ENCODE peak calls at places on chromosomes 16 and 17, in seven cellular contexts. One of them, this sample, is unnamed.

GRCh38 chr16:7345423-7345822 is 12.8 kb downstream of the RBFOX1 start:
- DNase-seq in putamen: no peak
- DNase-seq in natural killer cell: no peak
- DNase-seq in dorsolateral prefrontal cortex: no peak
- DNase-seq in stimulated activated CD4-positive, alpha-beta T cell treated with anti-CD3 and anti-CD28 coated beads, Interleukin-1b, Interleukin-23, amount 100 ng/mL, for 1 hour: no peak
- DNase-seq in NCI-H1436: no peak
- DNase-seq in left cardiac atrium: no peak
- DNase-seq in this sample: no peak

GRCh38 chr17:75641343-75641742 is 8.1 kb downstream of the SMIM5 start:
- DNase-seq in putamen: no peak
- DNase-seq in natural killer cell: no peak
- DNase-seq in dorsolateral prefrontal cortex: no peak
- DNase-seq in stimulated activated CD4-positive, alpha-beta T cell treated with anti-CD3 and anti-CD28 coated beads, Interleukin-1b, Interleukin-23, amount 100 ng/mL, for 1 hour: no peak
- DNase-seq in NCI-H1436: no peak
- DNase-seq in left cardiac atrium: no peak
- DNase-seq in this sample: no peak

GRCh38 chr16:55701442-55702319 is 45.9 kb downstream of the SLC6A2 start:
- DNase-seq in putamen: no peak
- DNase-seq in natural killer cell: no peak
- DNase-seq in dorsolateral prefrontal cortex: no peak
- DNase-seq in stimulated activated CD4-positive, alpha-beta T cell treated with anti-CD3 and anti-CD28 coated beads, Interleukin-1b, Interleukin-23, amount 100 ng/mL, for 1 hour: no peak
- DNase-seq in NCI-H1436: peak; percentile 29
- DNase-seq in left cardiac atrium: peak; percentile 61
- DNase-seq in this sample: no peak

GRCh38 chr16:3174618-3175148 is 13.3 kb upstream of the OR1F1 start:
- DNase-seq in putamen: no peak
- DNase-seq in natural killer cell: no peak
- DNase-seq in dorsolateral prefrontal cortex: peak; percentile 16
- DNase-seq in stimulated activated CD4-positive, alpha-beta T cell treated with anti-CD3 and anti-CD28 coated beads, Interleukin-1b, Interleukin-23, amount 100 ng/mL, for 1 hour: no peak
- DNase-seq in NCI-H1436: no peak
- DNase-seq in left cardiac atrium: no peak
- DNase-seq in this sample: no peak

GRCh38 chr17:17462048-17462824 is 14.6 kb upstream of the MED9 start:
- DNase-seq in putamen: no peak
- DNase-seq in natural killer cell: no peak
- DNase-seq in dorsolateral prefrontal cortex: no peak
- DNase-seq in stimulated activated CD4-positive, alpha-beta T cell treated with anti-CD3 and anti-CD28 coated beads, Interleukin-1b, Interleukin-23, amount 100 ng/mL, for 1 hour: no peak
- DNase-seq in NCI-H1436: no peak
- DNase-seq in left cardiac atrium: no peak
- DNase-seq in this sample: no peak

GRCh38 chr16:85687651-85688471 is 893 bp downstream of the GINS2 start:
- DNase-seq in putamen: no peak
- DNase-seq in natural killer cell: no peak
- DNase-seq in dorsolateral prefrontal cortex: no peak
- DNase-seq in stimulated activated CD4-positive, alpha-beta T cell treated with anti-CD3 and anti-CD28 coated beads, Interleukin-1b, Interleukin-23, amount 100 ng/mL, for 1 hour: no peak
- DNase-seq in NCI-H1436: no peak
- DNase-seq in left cardiac atrium: no peak
- DNase-seq in this sample: no peak

GRCh38 chr17:33086878-33087277 is 95.2 kb downstream of the SPACA3 start:
- DNase-seq in putamen: no peak
- DNase-seq in natural killer cell: no peak
- DNase-seq in dorsolateral prefrontal cortex: no peak
- DNase-seq in stimulated activated CD4-positive, alpha-beta T cell treated with anti-CD3 and anti-CD28 coated beads, Interleukin-1b, Interleukin-23, amount 100 ng/mL, for 1 hour: no peak
- DNase-seq in NCI-H1436: no peak
- DNase-seq in left cardiac atrium: no peak
- DNase-seq in this sample: no peak

GRCh38 chr16:1063728-1064127 is 8.8 kb upstream of the SSTR5 start:
- DNase-seq in putamen: no peak
- DNase-seq in natural killer cell: no peak
- DNase-seq in dorsolateral prefrontal cortex: no peak
- DNase-seq in stimulated activated CD4-positive, alpha-beta T cell treated with anti-CD3 and anti-CD28 coated beads, Interleukin-1b, Interleukin-23, amount 100 ng/mL, for 1 hour: no peak
- DNase-seq in NCI-H1436: no peak
- DNase-seq in left cardiac atrium: no peak
- DNase-seq in this sample: no peak

GRCh38 chr16:66359012-66359411 is 7.5 kb upstream of the CDH5 start:
- DNase-seq in putamen: no peak
- DNase-seq in natural killer cell: no peak
- DNase-seq in dorsolateral prefrontal cortex: no peak
- DNase-seq in stimulated activated CD4-positive, alpha-beta T cell treated with anti-CD3 and anti-CD28 coated beads, Interleukin-1b, Interleukin-23, amount 100 ng/mL, for 1 hour: no peak
- DNase-seq in NCI-H1436: no peak
- DNase-seq in left cardiac atrium: no peak
- DNase-seq in this sample: no peak

GRCh38 chr17:7982666-7983065 is 19.7 kb upstream of the GUCY2D start:
- DNase-seq in putamen: no peak
- DNase-seq in natural killer cell: no peak
- DNase-seq in dorsolateral prefrontal cortex: no peak
- DNase-seq in stimulated activated CD4-positive, alpha-beta T cell treated with anti-CD3 and anti-CD28 coated beads, Interleukin-1b, Interleukin-23, amount 100 ng/mL, for 1 hour: no peak
- DNase-seq in NCI-H1436: no peak
- DNase-seq in left cardiac atrium: no peak
- DNase-seq in this sample: no peak

GRCh38 chr17:49705254-49705653 is 2.5 kb downstream of the SLC35B1 start:
- DNase-seq in putamen: no peak
- DNase-seq in natural killer cell: no peak
- DNase-seq in dorsolateral prefrontal cortex: no peak
- DNase-seq in stimulated activated CD4-positive, alpha-beta T cell treated with anti-CD3 and anti-CD28 coated beads, Interleukin-1b, Interleukin-23, amount 100 ng/mL, for 1 hour: no peak
- DNase-seq in NCI-H1436: no peak
- DNase-seq in left cardiac atrium: no peak
- DNase-seq in this sample: no peak

GRCh38 chr17:73481672-73482071 is 162.6 kb downstream of the SDK2 start:
- DNase-seq in putamen: no peak
- DNase-seq in natural killer cell: no peak
- DNase-seq in dorsolateral prefrontal cortex: no peak
- DNase-seq in stimulated activated CD4-positive, alpha-beta T cell treated with anti-CD3 and anti-CD28 coated beads, Interleukin-1b, Interleukin-23, amount 100 ng/mL, for 1 hour: no peak
- DNase-seq in NCI-H1436: no peak
- DNase-seq in left cardiac atrium: no peak
- DNase-seq in this sample: no peak

GRCh38 chr16:22194707-22195444 is 11.2 kb upstream of the EEF2K start:
- DNase-seq in putamen: no peak
- DNase-seq in natural killer cell: no peak
- DNase-seq in dorsolateral prefrontal cortex: no peak
- DNase-seq in stimulated activated CD4-positive, alpha-beta T cell treated with anti-CD3 and anti-CD28 coated beads, Interleukin-1b, Interleukin-23, amount 100 ng/mL, for 1 hour: no peak
- DNase-seq in NCI-H1436: no peak
- DNase-seq in left cardiac atrium: no peak
- DNase-seq in this sample: no peak

GRCh38 chr16:57383276-57384247 is 11.3 kb downstream of the CX3CL1 start:
- DNase-seq in putamen: no peak
- DNase-seq in natural killer cell: no peak
- DNase-seq in dorsolateral prefrontal cortex: no peak
- DNase-seq in stimulated activated CD4-positive, alpha-beta T cell treated with anti-CD3 and anti-CD28 coated beads, Interleukin-1b, Interleukin-23, amount 100 ng/mL, for 1 hour: no peak
- DNase-seq in NCI-H1436: no peak
- DNase-seq in left cardiac atrium: no peak
- DNase-seq in this sample: no peak

GRCh38 chr16:54507091-54507490 is 220.5 kb upstream of the IRX3 start:
- DNase-seq in putamen: no peak
- DNase-seq in natural killer cell: no peak
- DNase-seq in dorsolateral prefrontal cortex: no peak
- DNase-seq in stimulated activated CD4-positive, alpha-beta T cell treated with anti-CD3 and anti-CD28 coated beads, Interleukin-1b, Interleukin-23, amount 100 ng/mL, for 1 hour: no peak
- DNase-seq in NCI-H1436: peak; percentile 65
- DNase-seq in left cardiac atrium: no peak
- DNase-seq in this sample: no peak

This sample was measured in cortex of kidney.